ENCODE peak calls at places on chromosomes 6 and 20, in seven cellular contexts. One of them, this sample, is unnamed.

GRCh38 chr6:30518505-30518850 is 29.2 kb downstream of the HLA-E start:
- DNase-seq in AG09309: no peak
- DNase-seq in ascending aorta: no peak
- DNase-seq in pancreas: no peak
- DNase-seq in ovary: no peak
- DNase-seq in psoas muscle: no peak
- DNase-seq in fibroblast of lung: no peak
- DNase-seq in this sample: no peak

GRCh38 chr6:165617528-165617927 is 45.5 kb downstream of the PDE10A start:
- DNase-seq in AG09309: no peak
- DNase-seq in ascending aorta: no peak
- DNase-seq in pancreas: no peak
- DNase-seq in ovary: no peak
- DNase-seq in psoas muscle: no peak
- DNase-seq in fibroblast of lung: no peak
- DNase-seq in this sample: no peak

GRCh38 chr6:149565539-149566371 is 420 bp upstream of the GINM1 start:
- DNase-seq in AG09309: peak; percentile 63
- DNase-seq in ascending aorta: peak; percentile 96
- DNase-seq in pancreas: peak; percentile 98
- DNase-seq in ovary: peak; percentile 93
- DNase-seq in psoas muscle: peak; percentile 97
- DNase-seq in fibroblast of lung: peak; percentile 94
- DNase-seq in this sample: peak; percentile 94

GRCh38 chr6:37109714-37110454 is 60.1 kb upstream of the PIM1 start:
- DNase-seq in AG09309: no peak
- DNase-seq in ascending aorta: no peak
- DNase-seq in pancreas: no peak
- DNase-seq in ovary: no peak
- DNase-seq in psoas muscle: no peak
- DNase-seq in fibroblast of lung: no peak
- DNase-seq in this sample: no peak

GRCh38 chr6:45657243-45657642 is 279.5 kb upstream of the SUPT3H start:
- DNase-seq in AG09309: no peak
- DNase-seq in ascending aorta: no peak
- DNase-seq in pancreas: no peak
- DNase-seq in ovary: no peak
- DNase-seq in psoas muscle: no peak
- DNase-seq in fibroblast of lung: peak; percentile 61
- DNase-seq in this sample: peak; percentile 31

GRCh38 chr6:129141499-129141898 is 258.6 kb downstream of the LAMA2 start:
- DNase-seq in AG09309: no peak
- DNase-seq in ascending aorta: no peak
- DNase-seq in pancreas: no peak
- DNase-seq in ovary: no peak
- DNase-seq in psoas muscle: no peak
- DNase-seq in fibroblast of lung: peak; percentile 49
- DNase-seq in this sample: peak; percentile 60

GRCh38 chr6:7628479-7628878 is 38.5 kb downstream of the SNRNP48 start:
- DNase-seq in AG09309: peak; percentile 28
- DNase-seq in ascending aorta: no peak
- DNase-seq in pancreas: no peak
- DNase-seq in ovary: no peak
- DNase-seq in psoas muscle: no peak
- DNase-seq in fibroblast of lung: no peak
- DNase-seq in this sample: peak; percentile 64

GRCh38 chr6:43865086-43865485 is 95.1 kb downstream of the VEGFA start:
- DNase-seq in AG09309: no peak
- DNase-seq in ascending aorta: no peak
- DNase-seq in pancreas: no peak
- DNase-seq in ovary: no peak
- DNase-seq in psoas muscle: peak; percentile 39
- DNase-seq in fibroblast of lung: no peak
- DNase-seq in this sample: no peak

GRCh38 chr6:162625846-162626540 is 101.6 kb downstream of the PRKN start:
- DNase-seq in AG09309: no peak
- DNase-seq in ascending aorta: no peak
- DNase-seq in pancreas: no peak
- DNase-seq in ovary: no peak
- DNase-seq in psoas muscle: no peak
- DNase-seq in fibroblast of lung: peak; percentile 16
- DNase-seq in this sample: no peak

GRCh38 chr6:75109757-75110156 is 96.1 kb downstream of the COL12A1 start:
- DNase-seq in AG09309: no peak
- DNase-seq in ascending aorta: no peak
- DNase-seq in pancreas: no peak
- DNase-seq in ovary: no peak
- DNase-seq in psoas muscle: no peak
- DNase-seq in fibroblast of lung: peak; percentile 71
- DNase-seq in this sample: no peak

GRCh38 chr20:17580905-17581304 is 11.0 kb downstream of the DSTN start:
- DNase-seq in AG09309: no peak
- DNase-seq in ascending aorta: no peak
- DNase-seq in pancreas: no peak
- DNase-seq in ovary: no peak
- DNase-seq in psoas muscle: no peak
- DNase-seq in fibroblast of lung: no peak
- DNase-seq in this sample: no peak

GRCh38 chr6:145028144-145028818 is 707.0 kb downstream of the EPM2A start:
- DNase-seq in AG09309: no peak
- DNase-seq in ascending aorta: no peak
- DNase-seq in pancreas: no peak
- DNase-seq in ovary: no peak
- DNase-seq in psoas muscle: no peak
- DNase-seq in fibroblast of lung: peak; percentile 51
- DNase-seq in this sample: peak; percentile 43

GRCh38 chr6:12271997-12272396 is 18.2 kb upstream of the EDN1 start:
- DNase-seq in AG09309: no peak
- DNase-seq in ascending aorta: no peak
- DNase-seq in pancreas: no peak
- DNase-seq in ovary: no peak
- DNase-seq in psoas muscle: no peak
- DNase-seq in fibroblast of lung: no peak
- DNase-seq in this sample: no peak

GRCh38 chr6:79391511-79391910 is 145.7 kb downstream of the LCA5 start:
- DNase-seq in AG09309: no peak
- DNase-seq in ascending aorta: no peak
- DNase-seq in pancreas: no peak
- DNase-seq in ovary: no peak
- DNase-seq in psoas muscle: no peak
- DNase-seq in fibroblast of lung: no peak
- DNase-seq in this sample: no peak

DNA sequence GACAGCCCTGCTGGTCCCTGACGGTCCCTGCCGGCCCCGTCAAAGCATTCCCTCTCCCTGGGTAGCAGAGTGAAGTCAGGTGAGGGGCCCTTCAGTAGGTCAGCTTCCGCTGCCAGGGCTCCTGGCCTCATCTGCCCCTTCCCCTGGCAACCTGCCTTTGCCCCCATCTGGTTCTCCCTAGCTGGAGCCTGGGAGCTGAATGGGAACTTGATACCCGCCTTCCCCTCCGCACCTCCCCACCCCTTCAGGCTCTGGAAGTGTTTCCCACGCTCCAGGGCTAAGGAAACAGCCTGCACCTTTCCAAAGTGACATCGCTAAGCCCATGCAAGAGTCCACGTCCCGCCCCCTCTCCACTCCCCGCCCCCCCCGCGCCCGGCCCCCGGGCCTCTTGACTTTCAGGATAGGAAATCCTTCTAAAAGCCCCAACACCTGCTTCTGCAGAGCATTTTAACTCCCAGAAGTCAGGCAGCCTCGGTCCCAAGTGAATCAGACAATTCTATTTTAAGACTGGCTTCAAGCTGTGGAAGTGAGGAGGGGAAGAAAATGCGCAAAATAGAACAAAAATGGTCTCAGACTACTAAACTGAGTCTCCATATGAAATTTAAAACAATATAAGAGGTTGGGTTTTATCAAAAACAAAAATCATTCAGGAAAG is 53.4 kb downstream of the ISM1 start:
- DNase-seq in AG09309: no peak
- DNase-seq in ascending aorta: no peak
- DNase-seq in pancreas: no peak
- DNase-seq in ovary: no peak
- DNase-seq in psoas muscle: no peak
- DNase-seq in fibroblast of lung: no peak
- DNase-seq in this sample: no peak
- H3K4me3 ChIP-seq in AG09309: no peak overlapping the region
- H3K4me3 ChIP-seq in ascending aorta: peak overlapping the region; percentile 26
- H3K4me3 ChIP-seq in pancreas: no peak overlapping the region
- H3K4me3 ChIP-seq in ovary: no peak overlapping the region
- H3K4me3 ChIP-seq in psoas muscle: peak overlapping the region; percentile 3
- H3K4me3 ChIP-seq in fibroblast of lung: no peak overlapping the region
- H3K4me3 ChIP-seq in this sample: no peak overlapping the region

GRCh38 chr6:15305496-15305895 is 59.6 kb downstream of the JARID2 start:
- DNase-seq in AG09309: no peak
- DNase-seq in ascending aorta: no peak
- DNase-seq in pancreas: no peak
- DNase-seq in ovary: no peak
- DNase-seq in psoas muscle: no peak
- DNase-seq in fibroblast of lung: no peak
- DNase-seq in this sample: no peak

GRCh38 chr6:15304337-15305078 is 58.6 kb downstream of the JARID2 start:
- DNase-seq in AG09309: no peak
- DNase-seq in ascending aorta: no peak
- DNase-seq in pancreas: no peak
- DNase-seq in ovary: no peak
- DNase-seq in psoas muscle: no peak
- DNase-seq in fibroblast of lung: no peak
- DNase-seq in this sample: no peak

GRCh38 chr6:15301179-15302006 is 55.5 kb downstream of the JARID2 start:
- DNase-seq in AG09309: no peak
- DNase-seq in ascending aorta: no peak
- DNase-seq in pancreas: no peak
- DNase-seq in ovary: no peak
- DNase-seq in psoas muscle: no peak
- DNase-seq in fibroblast of lung: no peak
- DNase-seq in this sample: no peak

GRCh38 chr6:15303920-15304291 is 58.0 kb downstream of the JARID2 start:
- DNase-seq in AG09309: no peak
- DNase-seq in ascending aorta: no peak
- DNase-seq in pancreas: no peak
- DNase-seq in ovary: no peak
- DNase-seq in psoas muscle: no peak
- DNase-seq in fibroblast of lung: no peak
- DNase-seq in this sample: no peak

GRCh38 chr6:15303162-15303919 is 57.5 kb downstream of the JARID2 start:
- DNase-seq in AG09309: no peak
- DNase-seq in ascending aorta: no peak
- DNase-seq in pancreas: no peak
- DNase-seq in ovary: no peak
- DNase-seq in psoas muscle: no peak
- DNase-seq in fibroblast of lung: no peak
- DNase-seq in this sample: no peak
- TF ChIP-seq CTCF in AG09309: no peak
- TF ChIP-seq CTCF in ascending aorta: no peak
- TF ChIP-seq CTCF in pancreas: no peak
- TF ChIP-seq CTCF in ovary: no peak
- TF ChIP-seq CTCF in psoas muscle: no peak
- TF ChIP-seq CTCF in fibroblast of lung: no peak
- TF ChIP-seq CTCF in this sample: no peak

DNA sequence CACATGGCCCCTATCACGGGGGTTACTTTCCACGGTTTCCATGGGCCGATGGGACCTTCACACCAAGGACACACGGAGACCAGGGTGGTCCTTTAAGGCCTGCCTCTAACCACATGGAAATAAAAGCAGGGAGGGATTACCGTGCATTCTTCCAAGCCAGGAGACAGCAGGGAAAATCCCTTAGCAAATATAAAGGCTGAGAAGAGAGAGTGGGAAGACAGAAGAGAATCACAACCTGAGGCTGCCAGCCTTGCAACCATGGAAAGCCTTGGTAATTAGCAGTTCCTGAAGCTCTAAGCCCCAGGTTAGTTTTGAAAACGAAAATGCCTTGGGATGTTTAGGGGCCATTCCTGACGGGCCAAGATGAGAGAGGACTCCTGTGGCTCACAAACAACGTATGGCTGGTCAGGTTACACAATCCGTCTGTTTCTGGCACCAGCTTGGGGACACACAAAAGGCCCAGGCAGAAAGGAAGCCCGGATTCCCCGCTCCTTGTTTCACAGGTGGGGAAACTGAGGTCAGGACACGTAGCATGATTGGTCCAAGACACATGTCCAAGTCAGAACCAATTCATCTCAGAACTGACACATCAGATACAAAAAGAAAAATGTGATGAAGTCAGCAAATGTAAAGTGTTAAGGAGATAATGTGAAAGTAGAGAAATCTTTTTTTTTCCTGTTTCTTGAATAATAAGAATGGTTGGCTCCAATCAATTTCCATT is 2.8 kb downstream of the PREX1 start:
- DNase-seq in AG09309: no peak
- DNase-seq in ascending aorta: no peak
- DNase-seq in pancreas: no peak
- DNase-seq in ovary: no peak
- DNase-seq in psoas muscle: no peak
- DNase-seq in fibroblast of lung: no peak
- DNase-seq in this sample: no peak
- H3K4me3 ChIP-seq in AG09309: no peak overlapping the region
- H3K4me3 ChIP-seq in ascending aorta: peak overlapping the region; percentile 88
- H3K4me3 ChIP-seq in pancreas: no peak overlapping the region
- H3K4me3 ChIP-seq in ovary: no peak overlapping the region
- H3K4me3 ChIP-seq in psoas muscle: peak overlapping the region; percentile 76
- H3K4me3 ChIP-seq in fibroblast of lung: no peak overlapping the region
- H3K4me3 ChIP-seq in this sample: no peak overlapping the region

GRCh38 chr20:9490171-9490570 is 24.2 kb upstream of the LAMP5 start:
- DNase-seq in AG09309: no peak
- DNase-seq in ascending aorta: no peak
- DNase-seq in pancreas: no peak
- DNase-seq in ovary: no peak
- DNase-seq in psoas muscle: no peak
- DNase-seq in fibroblast of lung: no peak
- DNase-seq in this sample: no peak

GRCh38 chr20:9488063-9488462 is 26.3 kb upstream of the LAMP5 start:
- DNase-seq in AG09309: no peak
- DNase-seq in ascending aorta: no peak
- DNase-seq in pancreas: no peak
- DNase-seq in ovary: no peak
- DNase-seq in psoas muscle: no peak
- DNase-seq in fibroblast of lung: no peak
- DNase-seq in this sample: no peak

GRCh38 chr20:9492067-9492466 is 22.3 kb upstream of the LAMP5 start:
- DNase-seq in AG09309: no peak
- DNase-seq in ascending aorta: no peak
- DNase-seq in pancreas: no peak
- DNase-seq in ovary: no peak
- DNase-seq in psoas muscle: no peak
- DNase-seq in fibroblast of lung: peak; percentile 61
- DNase-seq in this sample: no peak

GRCh38 chr20:9493818-9494217 is 20.6 kb upstream of the LAMP5 start:
- DNase-seq in AG09309: no peak
- DNase-seq in ascending aorta: no peak
- DNase-seq in pancreas: no peak
- DNase-seq in ovary: no peak
- DNase-seq in psoas muscle: no peak
- DNase-seq in fibroblast of lung: peak; percentile 28
- DNase-seq in this sample: no peak

DNA sequence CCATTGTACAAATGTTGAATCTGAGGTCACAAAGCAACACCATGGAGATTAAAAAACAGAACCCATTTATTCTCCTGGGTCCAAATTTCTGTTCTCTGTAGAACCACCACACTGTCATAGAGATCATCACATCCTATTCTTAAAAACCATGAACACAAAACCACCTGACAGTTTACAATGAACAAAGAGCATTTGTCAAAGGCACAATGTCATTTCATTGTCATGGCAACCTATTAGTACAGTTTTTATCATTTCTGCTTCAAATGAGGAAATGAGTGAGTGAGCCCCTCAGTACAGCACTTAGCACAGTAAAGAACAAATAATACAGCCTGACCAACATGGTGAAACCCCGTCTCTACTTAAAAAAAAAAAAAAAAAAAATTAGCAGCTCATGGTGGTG is 23.1 kb upstream of the LAMP5 start:
- DNase-seq in AG09309: no peak
- DNase-seq in ascending aorta: no peak
- DNase-seq in pancreas: no peak
- DNase-seq in ovary: no peak
- DNase-seq in psoas muscle: no peak
- DNase-seq in fibroblast of lung: no peak
- DNase-seq in this sample: no peak
- TF ChIP-seq CTCF in AG09309: no peak
- TF ChIP-seq CTCF in ascending aorta: no peak
- TF ChIP-seq CTCF in pancreas: no peak
- TF ChIP-seq CTCF in ovary: no peak
- TF ChIP-seq CTCF in psoas muscle: no peak
- TF ChIP-seq CTCF in fibroblast of lung: no peak
- TF ChIP-seq CTCF in this sample: no peak

This sample was measured in fibroblast of the aortic adventitia.